ENCODE peak calls at places on chromosome 11, in four cellular contexts. Y, G, F and H are unnamed samples.

GRCh38 chr11:72075109-72075508 is 5.2 kb downstream of the NUMA1 start:
- DNase-seq in Y (no peak), G (no peak), F (no peak), H (no peak)

GRCh38 chr11:131584694-131585592 is 214.5 kb downstream of the NTM start:
- DNase-seq in G (peak), F (no peak), Y (no peak), H (peak)

GRCh38 chr11:102223859-102224258 is 93.4 kb upstream of the BIRC3 start:
- DNase-seq in G (no peak), F (no peak), Y (no peak), H (no peak)

GRCh38 chr11:86537541-86538222 is 134.7 kb downstream of the ME3 start:
- DNase-seq in F (no peak), G (no peak), Y (no peak), H (no peak)

GRCh38 chr11:88849368-88849767 is 216.4 kb downstream of the GRM5 start:
- DNase-seq in Y (no peak), G (no peak), F (no peak), H (no peak)

GRCh38 chr11:119320593-119321524 is 3.9 kb upstream of the MCAM start:
- DNase-seq in Y (peak), G (peak), F (peak), H (peak)

GRCh38 chr11:34356130-34356529 is 1.7 kb downstream of the ABTB2 start:
- DNase-seq in F (no peak), Y (no peak), G (no peak), H (no peak)

GRCh38 chr11:73308003-73308962 is at the start of gene ARHGEF17:
- DNase-seq in Y (peak), F (peak), G (peak), H (peak)

GRCh38 chr11:103673773-103674172 is 362.7 kb upstream of the DDI1 start:
- DNase-seq in F (no peak), Y (no peak), G (no peak), H (no peak)

GRCh38 chr11:128848815-128849455 is 18.2 kb downstream of the KCNJ1 start:
- DNase-seq in F (peak), Y (peak), G (peak), H (peak)

GRCh38 chr11:94175545-94175944 is 46.9 kb downstream of the PANX1 start:
- DNase-seq in Y (no peak), G (no peak), F (no peak), H (no peak)

GRCh38 chr11:3736816-3737215 is 60.5 kb downstream of the NUP98 start:
- DNase-seq in F (no peak), G (no peak), Y (no peak), H (no peak)

GRCh38 chr11:84608788-84609309 is 1018.3 kb downstream of the DLG2 start:
- DNase-seq in F (no peak), Y (peak), G (no peak), H (no peak)

GRCh38 chr11:116694017-116694725 is 78.6 kb downstream of the BUD13 start:
- DNase-seq in G (no peak), F (no peak), Y (no peak), H (no peak)

GRCh38 chr11:86292912-86293606 is 9.0 kb upstream of the HIKESHI start:
- DNase-seq in G (peak), F (no peak), Y (no peak), H (peak)

GRCh38 chr11:11608783-11609232 is 13.0 kb downstream of the GALNT18 start:
- DNase-seq in Y (no peak), G (no peak), F (no peak), H (no peak)

GRCh38 chr11:44333271-44334218 is 23.6 kb upstream of the ALX4 start:
- DNase-seq in G (no peak), Y (no peak), F (no peak), H (no peak)

GRCh38 chr11:46338988-46339666 is 8.1 kb upstream of the DGKZ start:
- DNase-seq in Y (no peak), G (no peak), F (no peak), H (no peak)

GRCh38 chr11:63761173-63761572 is 7.4 kb downstream of the ZFTA start:
- DNase-seq in F (no peak), G (no peak), Y (no peak), H (no peak)

GRCh38 chr11:3101921-3102640 is 44.9 kb upstream of the CARS1 start:
- DNase-seq in Y (no peak), F (no peak), G (no peak), H (peak)

GRCh38 chr11:86669424-86669823 is 3.0 kb downstream of the ME3 start:
- DNase-seq in F (no peak), G (no peak), Y (no peak), H (no peak)

GRCh38 chr11:73326929-73327811 is 19.1 kb downstream of the ARHGEF17 start:
- DNase-seq in F (no peak), G (peak), Y (no peak), H (peak)

GRCh38 chr11:1892558-1892957 is 863 bp upstream of the PRR33 start:
- DNase-seq in Y (no peak), G (no peak), F (no peak), H (no peak)

GRCh38 chr11:27383645-27384044 is 20.6 kb upstream of the CCDC34 start:
- DNase-seq in G (no peak), F (no peak), Y (no peak), H (no peak)
- TF ChIP-seq CTCF in G (no peak), F (no peak), Y (no peak), H (no peak)

DNA sequence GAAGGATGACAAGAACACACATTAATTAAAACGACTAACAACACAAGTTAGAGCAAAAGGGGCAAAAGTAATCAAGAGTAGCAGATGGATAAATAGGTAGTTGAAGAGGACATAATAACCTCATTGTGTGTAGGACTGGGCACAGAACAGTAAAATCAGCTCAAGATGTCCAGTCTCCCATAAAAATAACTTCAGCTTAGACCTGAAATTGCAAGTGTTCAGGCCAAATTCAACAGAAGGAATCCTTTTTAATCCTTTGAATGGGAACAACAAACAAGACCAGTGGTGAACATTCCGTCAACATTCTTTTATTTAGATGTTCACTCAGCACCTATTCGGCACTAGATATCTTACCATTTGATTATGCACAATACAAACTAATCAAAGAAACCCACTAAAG is 4.4 kb downstream of the MTMR2 start:
- DNase-seq in Y (no peak), F (no peak), G (no peak), H (no peak)
- TF ChIP-seq CTCF in Y (no peak), F (no peak), G (no peak), H (no peak)

GRCh38 chr11:75380716-75381420 is 18.4 kb upstream of the RPS3 start:
- DNase-seq in F (peak), Y (peak), G (no peak), H (no peak)

GRCh38 chr11:75383246-75383645 is 16.1 kb upstream of the RPS3 start:
- DNase-seq in Y (no peak), G (no peak), F (no peak), H (no peak)

GRCh38 chr11:75387742-75388294 is 11.5 kb upstream of the RPS3 start:
- DNase-seq in F (no peak), G (no peak), Y (no peak), H (no peak)

GRCh38 chr11:75386912-75387311 is 12.4 kb upstream of the RPS3 start:
- DNase-seq in G (no peak), F (peak), Y (no peak), H (no peak)

GRCh38 chr11:75384438-75385080 is 14.8 kb upstream of the RPS3 start:
- DNase-seq in Y (peak), G (peak), F (peak), H (peak)
- TF ChIP-seq CTCF in Y (peak), G (peak), F (peak), H (peak)

GRCh38 chr11:61778357-61778886 is 14.0 kb downstream of the TMEM258 start:
- DNase-seq in F (no peak), G (no peak), Y (no peak), H (no peak)
- TF ChIP-seq CTCF in F (no peak), G (no peak), Y (no peak), H (no peak)

DNA sequence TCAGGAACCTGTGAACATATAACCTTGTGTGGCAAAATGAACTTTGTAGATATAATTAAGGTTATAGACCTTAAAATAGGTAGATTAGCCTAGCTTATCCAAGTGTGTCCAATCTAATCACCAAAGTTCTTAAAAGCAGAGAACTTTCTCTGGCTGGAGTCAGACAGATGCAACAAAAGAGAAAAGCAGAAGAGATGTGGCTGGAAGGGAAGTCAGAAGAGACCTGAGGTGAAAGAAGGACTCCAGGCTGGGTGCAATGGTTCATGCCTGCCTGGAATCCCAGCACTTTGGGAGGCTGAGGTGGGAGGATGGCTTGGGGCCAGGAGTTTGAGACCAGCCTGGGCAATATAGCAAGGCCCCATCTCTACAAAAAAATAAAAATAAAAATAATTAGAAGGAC is 39.4 kb upstream of the SWAP70 start:
- DNase-seq in G (no peak), F (no peak), Y (no peak), H (no peak)
- TF ChIP-seq CTCF in G (no peak), F (no peak), Y (no peak), H (no peak)